ENCODE peak calls at places on chromosomes 2 and 18, in six cellular contexts. One of them, this sample, is unnamed.
A peak's percentile ranks its signal among the peaks of the same experiment; 100 is the strongest.

GRCh38 chr2:30684026-30684425 is 123.2 kb downstream of the CAPN13 start:
- DNase-seq in cerebellum: no peak
- DNase-seq in T-helper 1 cell: no peak
- DNase-seq in naive B cell: no peak
- DNase-seq in GM12865: no peak
- DNase-seq in HTR-8/SVneo: no peak
- DNase-seq in this sample: no peak

GRCh38 chr2:69100220-69100723 is 87.3 kb downstream of the ANTXR1 start:
- DNase-seq in cerebellum: no peak
- DNase-seq in T-helper 1 cell: no peak
- DNase-seq in GM12865: no peak
- DNase-seq in naive B cell: no peak
- DNase-seq in HTR-8/SVneo: no peak
- DNase-seq in this sample: no peak

GRCh38 chr18:48186084-48186798 is 222.9 kb downstream of the ZBTB7C start:
- DNase-seq in cerebellum: no peak
- DNase-seq in T-helper 1 cell: no peak
- DNase-seq in GM12865: no peak
- DNase-seq in HTR-8/SVneo: no peak
- DNase-seq in naive B cell: no peak
- DNase-seq in this sample: no peak

GRCh38 chr2:218149098-218149497 is 17.7 kb downstream of the CXCR1 start:
- DNase-seq in naive B cell: no peak
- DNase-seq in cerebellum: no peak
- DNase-seq in HTR-8/SVneo: no peak
- DNase-seq in GM12865: no peak
- DNase-seq in T-helper 1 cell: no peak
- DNase-seq in this sample: no peak

GRCh38 chr2:133908171-133908570 is 339.9 kb upstream of the NCKAP5 start:
- DNase-seq in HTR-8/SVneo: no peak
- DNase-seq in GM12865: no peak
- DNase-seq in naive B cell: no peak
- DNase-seq in T-helper 1 cell: no peak
- DNase-seq in cerebellum: no peak
- DNase-seq in this sample: no peak

GRCh38 chr2:95316466-95317122 is 19.4 kb downstream of the KCNIP3 start:
- DNase-seq in HTR-8/SVneo: peak; percentile 47
- DNase-seq in T-helper 1 cell: no peak
- DNase-seq in naive B cell: no peak
- DNase-seq in cerebellum: no peak
- DNase-seq in GM12865: no peak
- DNase-seq in this sample: no peak

GRCh38 chr2:190864375-190864774 is 16.2 kb upstream of the GLS start:
- DNase-seq in HTR-8/SVneo: no peak
- DNase-seq in cerebellum: no peak
- DNase-seq in T-helper 1 cell: no peak
- DNase-seq in naive B cell: no peak
- DNase-seq in GM12865: no peak
- DNase-seq in this sample: no peak

GRCh38 chr2:82790277-82791021 is 1668.6 kb downstream of the SUCLG1 start:
- DNase-seq in GM12865: no peak
- DNase-seq in cerebellum: no peak
- DNase-seq in HTR-8/SVneo: no peak
- DNase-seq in T-helper 1 cell: no peak
- DNase-seq in naive B cell: no peak
- DNase-seq in this sample: no peak

GRCh38 chr2:183250061-183250460 is 125.8 kb downstream of the NUP35 start:
- DNase-seq in naive B cell: no peak
- DNase-seq in GM12865: no peak
- DNase-seq in cerebellum: no peak
- DNase-seq in HTR-8/SVneo: no peak
- DNase-seq in T-helper 1 cell: no peak
- DNase-seq in this sample: no peak

GRCh38 chr2:84980263-84980983 is 9.5 kb downstream of the KCMF1 start:
- DNase-seq in HTR-8/SVneo: no peak
- DNase-seq in cerebellum: no peak
- DNase-seq in T-helper 1 cell: no peak
- DNase-seq in naive B cell: no peak
- DNase-seq in GM12865: no peak
- DNase-seq in this sample: no peak

GRCh38 chr2:157426477-157426994 is 17.4 kb downstream of the CYTIP start:
- DNase-seq in GM12865: no peak
- DNase-seq in HTR-8/SVneo: no peak
- DNase-seq in T-helper 1 cell: no peak
- DNase-seq in cerebellum: no peak
- DNase-seq in naive B cell: no peak
- DNase-seq in this sample: no peak

GRCh38 chr2:161677634-161678033 is 53.4 kb downstream of the SLC4A10 start:
- DNase-seq in T-helper 1 cell: no peak
- DNase-seq in cerebellum: no peak
- DNase-seq in HTR-8/SVneo: no peak
- DNase-seq in naive B cell: no peak
- DNase-seq in GM12865: no peak
- DNase-seq in this sample: no peak

GRCh38 chr2:96970248-96970875 is 16.0 kb downstream of the FAM178B start:
- DNase-seq in GM12865: no peak
- DNase-seq in HTR-8/SVneo: no peak
- DNase-seq in cerebellum: no peak
- DNase-seq in naive B cell: no peak
- DNase-seq in T-helper 1 cell: no peak
- DNase-seq in this sample: no peak

GRCh38 chr2:117771969-117772630 is 42.4 kb upstream of the DDX18 start:
- DNase-seq in T-helper 1 cell: no peak
- DNase-seq in HTR-8/SVneo: peak; percentile 7
- DNase-seq in cerebellum: no peak
- DNase-seq in naive B cell: no peak
- DNase-seq in GM12865: peak; percentile 11
- DNase-seq in this sample: peak; percentile 29

GRCh38 chr18:20971886-20972267 is 139.7 kb downstream of the ROCK1 start:
- DNase-seq in T-helper 1 cell: no peak
- DNase-seq in GM12865: peak; percentile 35
- DNase-seq in HTR-8/SVneo: peak; percentile 13
- DNase-seq in naive B cell: no peak
- DNase-seq in cerebellum: no peak
- DNase-seq in this sample: peak; percentile 37

GRCh38 chr18:52163478-52163877 is 176.5 kb upstream of the DCC start:
- DNase-seq in GM12865: no peak
- DNase-seq in T-helper 1 cell: no peak
- DNase-seq in cerebellum: no peak
- DNase-seq in HTR-8/SVneo: no peak
- DNase-seq in naive B cell: no peak
- DNase-seq in this sample: no peak

GRCh38 chr2:65416945-65417344 is 15.5 kb downstream of the SPRED2 start:
- DNase-seq in cerebellum: no peak
- DNase-seq in naive B cell: no peak
- DNase-seq in GM12865: peak; percentile 66
- DNase-seq in T-helper 1 cell: no peak
- DNase-seq in HTR-8/SVneo: no peak
- DNase-seq in this sample: peak; percentile 73

GRCh38 chr18:32907215-32907590 is 134.4 kb upstream of the KLHL14 start:
- DNase-seq in naive B cell: no peak
- DNase-seq in HTR-8/SVneo: no peak
- DNase-seq in T-helper 1 cell: no peak
- DNase-seq in cerebellum: no peak
- DNase-seq in GM12865: no peak
- DNase-seq in this sample: no peak

GRCh38 chr18:8699948-8700347 is 5.4 kb upstream of the MTCL1 start:
- DNase-seq in naive B cell: no peak
- DNase-seq in GM12865: no peak
- DNase-seq in T-helper 1 cell: no peak
- DNase-seq in cerebellum: no peak
- DNase-seq in HTR-8/SVneo: no peak
- DNase-seq in this sample: no peak

GRCh38 chr2:43576983-43577892 is 18.6 kb downstream of the THADA start:
- DNase-seq in HTR-8/SVneo: peak; percentile 56
- DNase-seq in GM12865: peak; percentile 63
- DNase-seq in T-helper 1 cell: no peak
- DNase-seq in naive B cell: peak; percentile 31
- DNase-seq in cerebellum: peak; percentile 30
- DNase-seq in this sample: peak; percentile 65

GRCh38 chr18:26133652-26134051 is at the start of gene PSMA8:
- DNase-seq in cerebellum: no peak
- DNase-seq in HTR-8/SVneo: no peak
- DNase-seq in naive B cell: peak; percentile 42
- DNase-seq in GM12865: peak; percentile 9
- DNase-seq in T-helper 1 cell: peak; percentile 35
- DNase-seq in this sample: no peak

GRCh38 chr2:159249955-159250723 is 36.4 kb downstream of the WDSUB1 start:
- DNase-seq in GM12865: peak; percentile 24
- DNase-seq in naive B cell: peak; percentile 20
- DNase-seq in T-helper 1 cell: no peak
- DNase-seq in HTR-8/SVneo: peak; percentile 68
- DNase-seq in cerebellum: peak; percentile 23
- DNase-seq in this sample: peak; percentile 8

GRCh38 chr18:79778291-79778791 is 19.4 kb upstream of the KCNG2 start:
- DNase-seq in cerebellum: no peak
- DNase-seq in T-helper 1 cell: no peak
- DNase-seq in GM12865: no peak
- DNase-seq in naive B cell: no peak
- DNase-seq in HTR-8/SVneo: no peak
- DNase-seq in this sample: no peak

GRCh38 chr2:12587729-12588522 is 128.8 kb upstream of the TRIB2 start:
- DNase-seq in GM12865: peak; percentile 62
- DNase-seq in HTR-8/SVneo: peak; percentile 41
- DNase-seq in cerebellum: no peak
- DNase-seq in T-helper 1 cell: no peak
- DNase-seq in naive B cell: peak; percentile 82
- DNase-seq in this sample: peak; percentile 64

GRCh38 chr2:219404954-219405353 is 13.2 kb upstream of the DES start:
- DNase-seq in HTR-8/SVneo: no peak
- DNase-seq in GM12865: no peak
- DNase-seq in naive B cell: no peak
- DNase-seq in cerebellum: no peak
- DNase-seq in T-helper 1 cell: no peak
- DNase-seq in this sample: no peak

GRCh38 chr2:109335586-109336266 is 206.7 kb downstream of the SH3RF3 start:
- DNase-seq in cerebellum: no peak
- DNase-seq in T-helper 1 cell: no peak
- DNase-seq in GM12865: peak; percentile 37
- DNase-seq in naive B cell: no peak
- DNase-seq in HTR-8/SVneo: no peak
- DNase-seq in this sample: no peak

GRCh38 chr2:26033270-26033768 is 565 bp upstream of the RAB10 start:
- DNase-seq in GM12865: peak; percentile 86
- DNase-seq in HTR-8/SVneo: peak; percentile 65
- DNase-seq in naive B cell: no peak
- DNase-seq in cerebellum: peak; percentile 70
- DNase-seq in T-helper 1 cell: no peak
- DNase-seq in this sample: peak; percentile 83

GRCh38 chr2:165015052-165015642 is 59.8 kb upstream of the SLC38A11 start:
- DNase-seq in cerebellum: peak; percentile 54
- DNase-seq in HTR-8/SVneo: peak; percentile 37
- DNase-seq in T-helper 1 cell: peak; percentile 28
- DNase-seq in GM12865: peak; percentile 77
- DNase-seq in naive B cell: peak; percentile 29
- DNase-seq in this sample: peak; percentile 72

GRCh38 chr2:110858135-110858737 is 125.9 kb downstream of the ACOXL start:
- DNase-seq in naive B cell: peak; percentile 40
- DNase-seq in T-helper 1 cell: peak; percentile 48
- DNase-seq in cerebellum: no peak
- DNase-seq in HTR-8/SVneo: no peak
- DNase-seq in GM12865: peak; percentile 93
- DNase-seq in this sample: peak; percentile 88

GRCh38 chr2:239139566-239139965 is 261.3 kb downstream of the HDAC4 start:
- DNase-seq in naive B cell: no peak
- DNase-seq in T-helper 1 cell: no peak
- DNase-seq in cerebellum: no peak
- DNase-seq in HTR-8/SVneo: no peak
- DNase-seq in GM12865: no peak
- DNase-seq in this sample: no peak

GRCh38 chr2:229042349-229042748 is 228.7 kb downstream of the PID1 start:
- DNase-seq in naive B cell: no peak
- DNase-seq in GM12865: no peak
- DNase-seq in cerebellum: no peak
- DNase-seq in T-helper 1 cell: no peak
- DNase-seq in HTR-8/SVneo: no peak
- DNase-seq in this sample: no peak

GRCh38 chr2:168136392-168136977 is 110.9 kb downstream of the STK39 start:
- DNase-seq in cerebellum: no peak
- DNase-seq in naive B cell: peak; percentile 11
- DNase-seq in HTR-8/SVneo: peak; percentile 23
- DNase-seq in T-helper 1 cell: no peak
- DNase-seq in GM12865: peak; percentile 44
- DNase-seq in this sample: peak; percentile 53

GRCh38 chr18:1513519-1513918 is 608.8 kb downstream of the ADCYAP1 start:
- DNase-seq in cerebellum: no peak
- DNase-seq in HTR-8/SVneo: no peak
- DNase-seq in naive B cell: no peak
- DNase-seq in GM12865: no peak
- DNase-seq in T-helper 1 cell: no peak
- DNase-seq in this sample: no peak

GRCh38 chr2:241947876-241948275 is 78.3 kb downstream of the RTP5 start:
- DNase-seq in naive B cell: no peak
- DNase-seq in HTR-8/SVneo: no peak
- DNase-seq in T-helper 1 cell: no peak
- DNase-seq in GM12865: no peak
- DNase-seq in cerebellum: no peak
- DNase-seq in this sample: no peak